ENCODE peak calls at places on chromosome 2, in ten cellular contexts. One of them, this sample, is unnamed.

GRCh38 chr2:217071416-217071815 is 211.6 kb upstream of the TNP1 start:
- DNase-seq in GM12892: no peak
- DNase-seq in GM13977: no peak
- DNase-seq in HT1080: no peak
- DNase-seq in midbrain: no peak
- DNase-seq in neural crest cell: no peak
- DNase-seq in T-helper 1 cell: no peak
- DNase-seq in non-pigmented ciliary epithelial cell: no peak
- DNase-seq in activated T-cell treated with anti-CD3 and anti-CD28 coated beads for 48 hours: no peak
- DNase-seq in SK-N-MC: no peak
- DNase-seq in this sample: no peak

GRCh38 chr2:63604666-63605065 is 15.9 kb downstream of the MDH1 start:
- DNase-seq in GM12892: no peak
- DNase-seq in GM13977: no peak
- DNase-seq in HT1080: no peak
- DNase-seq in midbrain: no peak
- DNase-seq in neural crest cell: no peak
- DNase-seq in T-helper 1 cell: no peak
- DNase-seq in non-pigmented ciliary epithelial cell: no peak
- DNase-seq in activated T-cell treated with anti-CD3 and anti-CD28 coated beads for 48 hours: no peak
- DNase-seq in SK-N-MC: no peak
- DNase-seq in this sample: no peak

GRCh38 chr2:71608034-71608433 is 154.7 kb downstream of the DYSF start:
- DNase-seq in GM12892: no peak
- DNase-seq in GM13977: no peak
- DNase-seq in HT1080: no peak
- DNase-seq in midbrain: no peak
- DNase-seq in neural crest cell: no peak
- DNase-seq in T-helper 1 cell: no peak
- DNase-seq in non-pigmented ciliary epithelial cell: no peak
- DNase-seq in activated T-cell treated with anti-CD3 and anti-CD28 coated beads for 48 hours: no peak
- DNase-seq in SK-N-MC: no peak
- DNase-seq in this sample: no peak

GRCh38 chr2:175187378-175187777 is 5.9 kb upstream of the ATP5MC3 start:
- DNase-seq in GM12892: no peak
- DNase-seq in GM13977: peak; percentile 34
- DNase-seq in HT1080: peak; percentile 52
- DNase-seq in midbrain: no peak
- DNase-seq in neural crest cell: no peak
- DNase-seq in T-helper 1 cell: no peak
- DNase-seq in non-pigmented ciliary epithelial cell: no peak
- DNase-seq in activated T-cell treated with anti-CD3 and anti-CD28 coated beads for 48 hours: no peak
- DNase-seq in SK-N-MC: no peak
- DNase-seq in this sample: peak; percentile 49

GRCh38 chr2:233422649-233423435 is 68.5 kb downstream of the DGKD start:
- DNase-seq in GM12892: no peak
- DNase-seq in GM13977: no peak
- DNase-seq in HT1080: no peak
- DNase-seq in midbrain: no peak
- DNase-seq in neural crest cell: no peak
- DNase-seq in T-helper 1 cell: no peak
- DNase-seq in non-pigmented ciliary epithelial cell: no peak
- DNase-seq in activated T-cell treated with anti-CD3 and anti-CD28 coated beads for 48 hours: no peak
- DNase-seq in SK-N-MC: no peak
- DNase-seq in this sample: no peak

GRCh38 chr2:19021100-19021476 is 337.3 kb downstream of the OSR1 start:
- DNase-seq in GM12892: no peak
- DNase-seq in GM13977: no peak
- DNase-seq in HT1080: peak; percentile 55
- DNase-seq in midbrain: no peak
- DNase-seq in neural crest cell: no peak
- DNase-seq in T-helper 1 cell: no peak
- DNase-seq in non-pigmented ciliary epithelial cell: peak; percentile 92
- DNase-seq in activated T-cell treated with anti-CD3 and anti-CD28 coated beads for 48 hours: no peak
- DNase-seq in SK-N-MC: no peak
- DNase-seq in this sample: peak; percentile 69

GRCh38 chr2:148667114-148667513 is 22.6 kb downstream of the EPC2 start:
- DNase-seq in GM12892: no peak
- DNase-seq in GM13977: no peak
- DNase-seq in HT1080: no peak
- DNase-seq in midbrain: no peak
- DNase-seq in neural crest cell: no peak
- DNase-seq in T-helper 1 cell: no peak
- DNase-seq in non-pigmented ciliary epithelial cell: no peak
- DNase-seq in activated T-cell treated with anti-CD3 and anti-CD28 coated beads for 48 hours: no peak
- DNase-seq in SK-N-MC: no peak
- DNase-seq in this sample: no peak

GRCh38 chr2:23411752-23412431 is 26.9 kb downstream of the KLHL29 start:
- DNase-seq in GM12892: no peak
- DNase-seq in GM13977: no peak
- DNase-seq in HT1080: peak; percentile 91
- DNase-seq in midbrain: no peak
- DNase-seq in neural crest cell: no peak
- DNase-seq in T-helper 1 cell: no peak
- DNase-seq in non-pigmented ciliary epithelial cell: peak; percentile 76
- DNase-seq in activated T-cell treated with anti-CD3 and anti-CD28 coated beads for 48 hours: no peak
- DNase-seq in SK-N-MC: no peak
- DNase-seq in this sample: no peak

GRCh38 chr2:133884739-133885381 is 316.6 kb upstream of the NCKAP5 start:
- DNase-seq in GM12892: no peak
- DNase-seq in GM13977: peak; percentile 34
- DNase-seq in HT1080: no peak
- DNase-seq in midbrain: peak; percentile 1
- DNase-seq in neural crest cell: no peak
- DNase-seq in T-helper 1 cell: no peak
- DNase-seq in non-pigmented ciliary epithelial cell: no peak
- DNase-seq in activated T-cell treated with anti-CD3 and anti-CD28 coated beads for 48 hours: no peak
- DNase-seq in SK-N-MC: no peak
- DNase-seq in this sample: no peak

GRCh38 chr2:69789129-69789528 is 40.3 kb upstream of the GMCL1 start:
- DNase-seq in GM12892: no peak
- DNase-seq in GM13977: no peak
- DNase-seq in HT1080: no peak
- DNase-seq in midbrain: no peak
- DNase-seq in neural crest cell: peak; percentile 6
- DNase-seq in T-helper 1 cell: no peak
- DNase-seq in non-pigmented ciliary epithelial cell: peak; percentile 89
- DNase-seq in activated T-cell treated with anti-CD3 and anti-CD28 coated beads for 48 hours: no peak
- DNase-seq in SK-N-MC: no peak
- DNase-seq in this sample: no peak

GRCh38 chr2:113126845-113127645 is at the start of gene IL1RN:
- DNase-seq in GM12892: no peak
- DNase-seq in GM13977: no peak
- DNase-seq in HT1080: no peak
- DNase-seq in midbrain: no peak
- DNase-seq in neural crest cell: no peak
- DNase-seq in T-helper 1 cell: no peak
- DNase-seq in non-pigmented ciliary epithelial cell: no peak
- DNase-seq in activated T-cell treated with anti-CD3 and anti-CD28 coated beads for 48 hours: no peak
- DNase-seq in SK-N-MC: no peak
- DNase-seq in this sample: no peak

GRCh38 chr2:42045956-42046748 is 1.7 kb upstream of the PKDCC start:
- DNase-seq in GM12892: no peak
- DNase-seq in GM13977: no peak
- DNase-seq in HT1080: no peak
- DNase-seq in midbrain: no peak
- DNase-seq in neural crest cell: no peak
- DNase-seq in T-helper 1 cell: no peak
- DNase-seq in non-pigmented ciliary epithelial cell: no peak
- DNase-seq in activated T-cell treated with anti-CD3 and anti-CD28 coated beads for 48 hours: no peak
- DNase-seq in SK-N-MC: no peak
- DNase-seq in this sample: no peak

GRCh38 chr2:135175177-135175576 is 123.1 kb downstream of the RAB3GAP1 start:
- DNase-seq in GM12892: no peak
- DNase-seq in GM13977: no peak
- DNase-seq in HT1080: no peak
- DNase-seq in midbrain: no peak
- DNase-seq in neural crest cell: no peak
- DNase-seq in T-helper 1 cell: no peak
- DNase-seq in non-pigmented ciliary epithelial cell: no peak
- DNase-seq in activated T-cell treated with anti-CD3 and anti-CD28 coated beads for 48 hours: no peak
- DNase-seq in SK-N-MC: no peak
- DNase-seq in this sample: no peak

GRCh38 chr2:197152451-197153228 is 157.9 kb downstream of the ANKRD44 start:
- DNase-seq in GM12892: no peak
- DNase-seq in GM13977: peak; percentile 40
- DNase-seq in HT1080: no peak
- DNase-seq in midbrain: peak; percentile 19
- DNase-seq in neural crest cell: no peak
- DNase-seq in T-helper 1 cell: no peak
- DNase-seq in non-pigmented ciliary epithelial cell: no peak
- DNase-seq in activated T-cell treated with anti-CD3 and anti-CD28 coated beads for 48 hours: no peak
- DNase-seq in SK-N-MC: no peak
- DNase-seq in this sample: no peak

GRCh38 chr2:233449921-233450853 is 95.9 kb downstream of the DGKD start:
- DNase-seq in GM12892: no peak
- DNase-seq in GM13977: no peak
- DNase-seq in HT1080: no peak
- DNase-seq in midbrain: no peak
- DNase-seq in neural crest cell: no peak
- DNase-seq in T-helper 1 cell: no peak
- DNase-seq in non-pigmented ciliary epithelial cell: no peak
- DNase-seq in activated T-cell treated with anti-CD3 and anti-CD28 coated beads for 48 hours: no peak
- DNase-seq in SK-N-MC: no peak
- DNase-seq in this sample: no peak

GRCh38 chr2:148989882-148990493 is 48.5 kb upstream of the LYPD6B start:
- DNase-seq in GM12892: no peak
- DNase-seq in GM13977: peak; percentile 78
- DNase-seq in HT1080: peak; percentile 69
- DNase-seq in midbrain: peak; percentile 76
- DNase-seq in neural crest cell: peak; percentile 50
- DNase-seq in T-helper 1 cell: no peak
- DNase-seq in non-pigmented ciliary epithelial cell: peak; percentile 61
- DNase-seq in activated T-cell treated with anti-CD3 and anti-CD28 coated beads for 48 hours: peak; percentile 5
- DNase-seq in SK-N-MC: peak; percentile 51
- DNase-seq in this sample: peak; percentile 83

GRCh38 chr2:216082388-216082733 is 642 bp downstream of the TMEM169 start:
- DNase-seq in GM12892: no peak
- DNase-seq in GM13977: no peak
- DNase-seq in HT1080: no peak
- DNase-seq in midbrain: no peak
- DNase-seq in neural crest cell: no peak
- DNase-seq in T-helper 1 cell: no peak
- DNase-seq in non-pigmented ciliary epithelial cell: no peak
- DNase-seq in activated T-cell treated with anti-CD3 and anti-CD28 coated beads for 48 hours: no peak
- DNase-seq in SK-N-MC: no peak
- DNase-seq in this sample: no peak

GRCh38 chr2:155975734-155976133 is 356.8 kb downstream of the NR4A2 start:
- DNase-seq in GM12892: no peak
- DNase-seq in GM13977: no peak
- DNase-seq in HT1080: no peak
- DNase-seq in midbrain: no peak
- DNase-seq in neural crest cell: no peak
- DNase-seq in T-helper 1 cell: no peak
- DNase-seq in non-pigmented ciliary epithelial cell: no peak
- DNase-seq in activated T-cell treated with anti-CD3 and anti-CD28 coated beads for 48 hours: no peak
- DNase-seq in SK-N-MC: no peak
- DNase-seq in this sample: no peak

GRCh38 chr2:235568431-235568830 is 74.6 kb downstream of the AGAP1 start:
- DNase-seq in GM12892: no peak
- DNase-seq in GM13977: no peak
- DNase-seq in HT1080: no peak
- DNase-seq in midbrain: no peak
- DNase-seq in neural crest cell: no peak
- DNase-seq in T-helper 1 cell: no peak
- DNase-seq in non-pigmented ciliary epithelial cell: no peak
- DNase-seq in activated T-cell treated with anti-CD3 and anti-CD28 coated beads for 48 hours: no peak
- DNase-seq in SK-N-MC: no peak
- DNase-seq in this sample: no peak

GRCh38 chr2:105768961-105769452 is 24.3 kb downstream of the NCK2 start:
- DNase-seq in GM12892: no peak
- DNase-seq in GM13977: no peak
- DNase-seq in HT1080: no peak
- DNase-seq in midbrain: no peak
- DNase-seq in neural crest cell: no peak
- DNase-seq in T-helper 1 cell: no peak
- DNase-seq in non-pigmented ciliary epithelial cell: no peak
- DNase-seq in activated T-cell treated with anti-CD3 and anti-CD28 coated beads for 48 hours: no peak
- DNase-seq in SK-N-MC: no peak
- DNase-seq in this sample: no peak

GRCh38 chr2:205775091-205775876 is 93.0 kb downstream of the NRP2 start:
- DNase-seq in GM12892: no peak
- DNase-seq in GM13977: no peak
- DNase-seq in HT1080: no peak
- DNase-seq in midbrain: no peak
- DNase-seq in neural crest cell: no peak
- DNase-seq in T-helper 1 cell: no peak
- DNase-seq in non-pigmented ciliary epithelial cell: no peak
- DNase-seq in activated T-cell treated with anti-CD3 and anti-CD28 coated beads for 48 hours: no peak
- DNase-seq in SK-N-MC: no peak
- DNase-seq in this sample: no peak

GRCh38 chr2:68043719-68044498 is 18.9 kb downstream of the C1D start:
- DNase-seq in GM12892: no peak
- DNase-seq in GM13977: no peak
- DNase-seq in HT1080: peak; percentile 50
- DNase-seq in midbrain: no peak
- DNase-seq in neural crest cell: no peak
- DNase-seq in T-helper 1 cell: no peak
- DNase-seq in non-pigmented ciliary epithelial cell: peak; percentile 69
- DNase-seq in activated T-cell treated with anti-CD3 and anti-CD28 coated beads for 48 hours: no peak
- DNase-seq in SK-N-MC: no peak
- DNase-seq in this sample: no peak

GRCh38 chr2:20062615-20063545 is 11.5 kb upstream of the LAPTM4A start:
- DNase-seq in GM12892: no peak
- DNase-seq in GM13977: no peak
- DNase-seq in HT1080: peak; percentile 32
- DNase-seq in midbrain: no peak
- DNase-seq in neural crest cell: no peak
- DNase-seq in T-helper 1 cell: no peak
- DNase-seq in non-pigmented ciliary epithelial cell: peak; percentile 91
- DNase-seq in activated T-cell treated with anti-CD3 and anti-CD28 coated beads for 48 hours: no peak
- DNase-seq in SK-N-MC: no peak
- DNase-seq in this sample: no peak

GRCh38 chr2:27891820-27892105 is 1.2 kb downstream of the BABAM2 start:
- DNase-seq in GM12892: no peak
- DNase-seq in GM13977: no peak
- DNase-seq in HT1080: no peak
- DNase-seq in midbrain: no peak
- DNase-seq in neural crest cell: no peak
- DNase-seq in T-helper 1 cell: no peak
- DNase-seq in non-pigmented ciliary epithelial cell: no peak
- DNase-seq in activated T-cell treated with anti-CD3 and anti-CD28 coated beads for 48 hours: no peak
- DNase-seq in SK-N-MC: no peak
- DNase-seq in this sample: no peak

GRCh38 chr2:217929757-217930707 is 72.8 kb downstream of the TNS1 start:
- DNase-seq in GM12892: no peak
- DNase-seq in GM13977: no peak
- DNase-seq in HT1080: no peak
- DNase-seq in midbrain: no peak
- DNase-seq in neural crest cell: no peak
- DNase-seq in T-helper 1 cell: no peak
- DNase-seq in non-pigmented ciliary epithelial cell: no peak
- DNase-seq in activated T-cell treated with anti-CD3 and anti-CD28 coated beads for 48 hours: no peak
- DNase-seq in SK-N-MC: no peak
- DNase-seq in this sample: no peak

This sample was measured in HT-29.